ENCODE peak calls at places on chromosomes 7 and 10, in seven cellular contexts. One of them, this sample, is unnamed.
A peak's percentile ranks its signal among the peaks of the same experiment; 100 is the strongest.

GRCh38 chr10:97425964-97426775 is at the start of gene PGAM1:
- DNase-seq in NCI-H1092 treated with DMSO at 0.1 percent for 48 hours: peak; percentile 91
- DNase-seq in AG04450: peak; percentile 91
- DNase-seq in NCI-H2081: peak; percentile 90
- DNase-seq in fibroblast of mammary gland: peak; percentile 95
- DNase-seq in mucosa of descending colon: peak; percentile 91
- DNase-seq in COR-L47: peak; percentile 75
- DNase-seq in this sample: peak; percentile 95

GRCh38 chr7:104972510-104972909 is 41.5 kb upstream of the KMT2E start:
- DNase-seq in mucosa of descending colon: no peak
- DNase-seq in NCI-H2081: no peak
- DNase-seq in fibroblast of mammary gland: peak; percentile 90
- DNase-seq in COR-L47: no peak
- DNase-seq in NCI-H1092 treated with DMSO at 0.1 percent for 48 hours: no peak
- DNase-seq in AG04450: no peak
- DNase-seq in this sample: no peak

GRCh38 chr10:65430979-65431378 is 1494.9 kb upstream of the LRRTM3 start:
- DNase-seq in AG04450: no peak
- DNase-seq in fibroblast of mammary gland: no peak
- DNase-seq in NCI-H2081: no peak
- DNase-seq in COR-L47: no peak
- DNase-seq in mucosa of descending colon: no peak
- DNase-seq in NCI-H1092 treated with DMSO at 0.1 percent for 48 hours: no peak
- DNase-seq in this sample: no peak

GRCh38 chr10:68095176-68095575 is 14.1 kb upstream of the MYPN start:
- DNase-seq in NCI-H1092 treated with DMSO at 0.1 percent for 48 hours: no peak
- DNase-seq in COR-L47: no peak
- DNase-seq in fibroblast of mammary gland: peak; percentile 80
- DNase-seq in AG04450: no peak
- DNase-seq in mucosa of descending colon: no peak
- DNase-seq in NCI-H2081: no peak
- DNase-seq in this sample: no peak

GRCh38 chr10:131556061-131556896 is 244.8 kb upstream of the TCERG1L start:
- DNase-seq in AG04450: no peak
- DNase-seq in mucosa of descending colon: no peak
- DNase-seq in fibroblast of mammary gland: no peak
- DNase-seq in COR-L47: no peak
- DNase-seq in NCI-H1092 treated with DMSO at 0.1 percent for 48 hours: no peak
- DNase-seq in NCI-H2081: no peak
- DNase-seq in this sample: no peak

GRCh38 chr10:88254091-88254490 is 329.0 kb downstream of the RNLS start:
- DNase-seq in mucosa of descending colon: no peak
- DNase-seq in NCI-H2081: no peak
- DNase-seq in NCI-H1092 treated with DMSO at 0.1 percent for 48 hours: no peak
- DNase-seq in fibroblast of mammary gland: peak; percentile 93
- DNase-seq in AG04450: no peak
- DNase-seq in COR-L47: no peak
- DNase-seq in this sample: no peak

GRCh38 chr10:52108236-52108635 is 205.8 kb upstream of the DKK1 start:
- DNase-seq in fibroblast of mammary gland: no peak
- DNase-seq in NCI-H2081: peak; percentile 37
- DNase-seq in AG04450: no peak
- DNase-seq in mucosa of descending colon: no peak
- DNase-seq in NCI-H1092 treated with DMSO at 0.1 percent for 48 hours: no peak
- DNase-seq in COR-L47: no peak
- DNase-seq in this sample: no peak

GRCh38 chr7:45589915-45590678 is 15.9 kb downstream of the ADCY1 start:
- DNase-seq in NCI-H1092 treated with DMSO at 0.1 percent for 48 hours: no peak
- DNase-seq in COR-L47: no peak
- DNase-seq in NCI-H2081: no peak
- DNase-seq in fibroblast of mammary gland: no peak
- DNase-seq in mucosa of descending colon: no peak
- DNase-seq in AG04450: no peak
- DNase-seq in this sample: no peak

GRCh38 chr10:117830832-117831231 is 215.9 kb downstream of the RAB11FIP2 start:
- DNase-seq in AG04450: no peak
- DNase-seq in NCI-H1092 treated with DMSO at 0.1 percent for 48 hours: no peak
- DNase-seq in mucosa of descending colon: peak; percentile 54
- DNase-seq in COR-L47: no peak
- DNase-seq in NCI-H2081: no peak
- DNase-seq in fibroblast of mammary gland: no peak
- DNase-seq in this sample: no peak

GRCh38 chr7:152737833-152738232 is 21.7 kb upstream of the ACTR3B start:
- DNase-seq in mucosa of descending colon: no peak
- DNase-seq in AG04450: no peak
- DNase-seq in NCI-H2081: no peak
- DNase-seq in fibroblast of mammary gland: no peak
- DNase-seq in COR-L47: no peak
- DNase-seq in NCI-H1092 treated with DMSO at 0.1 percent for 48 hours: no peak
- DNase-seq in this sample: no peak

GRCh38 chr7:132030883-132031282 is 474.5 kb upstream of the PODXL start:
- DNase-seq in NCI-H1092 treated with DMSO at 0.1 percent for 48 hours: no peak
- DNase-seq in AG04450: no peak
- DNase-seq in mucosa of descending colon: no peak
- DNase-seq in COR-L47: no peak
- DNase-seq in NCI-H2081: no peak
- DNase-seq in fibroblast of mammary gland: no peak
- DNase-seq in this sample: no peak

GRCh38 chr7:155896531-155897263 is 84.4 kb upstream of the SHH start:
- DNase-seq in mucosa of descending colon: no peak
- DNase-seq in NCI-H1092 treated with DMSO at 0.1 percent for 48 hours: no peak
- DNase-seq in fibroblast of mammary gland: no peak
- DNase-seq in AG04450: no peak
- DNase-seq in COR-L47: no peak
- DNase-seq in NCI-H2081: no peak
- DNase-seq in this sample: no peak

GRCh38 chr10:93711891-93712290 is 9.5 kb upstream of the FRA10AC1 start:
- DNase-seq in AG04450: no peak
- DNase-seq in fibroblast of mammary gland: peak; percentile 69
- DNase-seq in NCI-H2081: no peak
- DNase-seq in mucosa of descending colon: no peak
- DNase-seq in NCI-H1092 treated with DMSO at 0.1 percent for 48 hours: no peak
- DNase-seq in COR-L47: no peak
- DNase-seq in this sample: no peak

GRCh38 chr7:44378744-44379143 is 53.4 kb upstream of the CAMK2B start:
- DNase-seq in NCI-H1092 treated with DMSO at 0.1 percent for 48 hours: no peak
- DNase-seq in NCI-H2081: no peak
- DNase-seq in AG04450: peak; percentile 51
- DNase-seq in fibroblast of mammary gland: peak; percentile 84
- DNase-seq in COR-L47: no peak
- DNase-seq in mucosa of descending colon: no peak
- DNase-seq in this sample: no peak

GRCh38 chr10:97939446-97939990 is 89.9 kb downstream of the GOLGA7B start:
- DNase-seq in mucosa of descending colon: no peak
- DNase-seq in COR-L47: no peak
- DNase-seq in NCI-H2081: no peak
- DNase-seq in fibroblast of mammary gland: no peak
- DNase-seq in AG04450: no peak
- DNase-seq in NCI-H1092 treated with DMSO at 0.1 percent for 48 hours: no peak
- DNase-seq in this sample: no peak

GRCh38 chr10:110168601-110169481 is 38.6 kb upstream of the MXI1 start:
- DNase-seq in COR-L47: no peak
- DNase-seq in mucosa of descending colon: peak; percentile 47
- DNase-seq in fibroblast of mammary gland: no peak
- DNase-seq in NCI-H2081: no peak
- DNase-seq in AG04450: no peak
- DNase-seq in NCI-H1092 treated with DMSO at 0.1 percent for 48 hours: no peak
- DNase-seq in this sample: no peak

GRCh38 chr7:55130079-55130476 is 111.3 kb downstream of the EGFR start:
- DNase-seq in NCI-H2081: no peak
- DNase-seq in AG04450: no peak
- DNase-seq in NCI-H1092 treated with DMSO at 0.1 percent for 48 hours: peak; percentile 20
- DNase-seq in mucosa of descending colon: no peak
- DNase-seq in COR-L47: no peak
- DNase-seq in fibroblast of mammary gland: peak; percentile 42
- DNase-seq in this sample: no peak

GRCh38 chr7:98683514-98683913 is 66.4 kb downstream of the NPTX2 start:
- DNase-seq in NCI-H1092 treated with DMSO at 0.1 percent for 48 hours: no peak
- DNase-seq in fibroblast of mammary gland: no peak
- DNase-seq in COR-L47: no peak
- DNase-seq in mucosa of descending colon: no peak
- DNase-seq in AG04450: no peak
- DNase-seq in NCI-H2081: no peak
- DNase-seq in this sample: no peak

This sample was measured in brain pericyte.